ENCODE peak calls at places on chromosomes 3 and 15, in six cellular contexts. One of them, this sample, is unnamed.

GRCh38 chr15:80484312-80484981 is 80.3 kb downstream of the ARNT2 start:
- DNase-seq in HepG2: no peak
- DNase-seq in K562: no peak
- DNase-seq in HCT116: no peak
- DNase-seq in H1: no peak
- DNase-seq in GM12878: no peak
- DNase-seq in this sample: no peak

GRCh38 chr3:123984350-123984749 is 7.6 kb downstream of the ROPN1 start:
- DNase-seq in HepG2: no peak
- DNase-seq in K562: no peak
- DNase-seq in HCT116: no peak
- DNase-seq in H1: no peak
- DNase-seq in GM12878: no peak
- DNase-seq in this sample: no peak

GRCh38 chr3:39381432-39381831 is 1.7 kb upstream of the SLC25A38 start:
- DNase-seq in HepG2: no peak
- DNase-seq in K562: no peak
- DNase-seq in HCT116: no peak
- DNase-seq in H1: no peak
- DNase-seq in GM12878: no peak
- DNase-seq in this sample: no peak

GRCh38 chr15:63928185-63928852 is 94.6 kb upstream of the HERC1 start:
- DNase-seq in HepG2: peak; percentile 71
- DNase-seq in K562: no peak
- DNase-seq in HCT116: no peak
- DNase-seq in H1: no peak
- DNase-seq in GM12878: no peak
- DNase-seq in this sample: no peak

GRCh38 chr15:97009036-97009555 is 678.6 kb downstream of the NR2F2 start:
- DNase-seq in HepG2: no peak
- DNase-seq in K562: no peak
- DNase-seq in HCT116: no peak
- DNase-seq in H1: no peak
- DNase-seq in GM12878: no peak
- DNase-seq in this sample: no peak

GRCh38 chr15:66472176-66472999 is 25.2 kb downstream of the SNAPC5 start:
- DNase-seq in HepG2: peak; percentile 35
- DNase-seq in K562: no peak
- DNase-seq in HCT116: no peak
- DNase-seq in H1: no peak
- DNase-seq in GM12878: peak; percentile 78
- DNase-seq in this sample: no peak

GRCh38 chr3:196947136-196947859 is 5.0 kb upstream of the NCBP2 start:
- DNase-seq in HepG2: no peak
- DNase-seq in K562: peak; percentile 27
- DNase-seq in HCT116: no peak
- DNase-seq in H1: peak; percentile 52
- DNase-seq in GM12878: no peak
- DNase-seq in this sample: peak; percentile 46

GRCh38 chr3:124260206-124260915 is 268.4 kb upstream of the ROPN1 start:
- DNase-seq in HepG2: no peak
- DNase-seq in K562: peak; percentile 0
- DNase-seq in HCT116: no peak
- DNase-seq in H1: no peak
- DNase-seq in GM12878: no peak
- DNase-seq in this sample: no peak

GRCh38 chr3:56428667-56429066 is 39.6 kb downstream of the ERC2 start:
- DNase-seq in HepG2: peak; percentile 6
- DNase-seq in K562: no peak
- DNase-seq in HCT116: no peak
- DNase-seq in H1: no peak
- DNase-seq in GM12878: no peak
- DNase-seq in this sample: no peak

GRCh38 chr3:177284383-177284881 is 87.2 kb upstream of the TBL1XR1 start:
- DNase-seq in HepG2: peak; percentile 35
- DNase-seq in K562: peak; percentile 91
- DNase-seq in HCT116: peak; percentile 71
- DNase-seq in H1: peak; percentile 69
- DNase-seq in GM12878: no peak
- DNase-seq in this sample: no peak
- TF ChIP-seq JUND in HepG2: no peak
- TF ChIP-seq JUND in K562: peak; percentile 44
- TF ChIP-seq JUND in HCT116: no peak
- TF ChIP-seq JUND in H1: no peak
- TF ChIP-seq JUND in GM12878: no peak
- TF ChIP-seq JUND in this sample: no peak

DNA sequence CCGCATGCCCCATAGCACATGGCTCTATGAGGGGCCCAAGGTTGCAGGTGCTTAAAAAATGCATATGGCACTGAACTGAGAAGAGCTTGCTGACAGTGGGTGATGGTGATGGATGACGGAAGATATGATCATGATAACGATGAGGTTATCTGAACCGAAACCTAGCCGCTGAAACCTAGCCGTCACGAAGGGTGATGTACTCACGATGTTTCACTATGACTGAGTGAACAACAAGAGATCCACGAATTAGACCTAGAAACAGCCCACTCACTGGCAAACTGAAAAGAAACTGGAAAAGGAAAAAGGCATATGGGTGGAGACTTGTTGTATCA is 57.6 kb upstream of the BCL6 start:
- DNase-seq in HepG2: no peak
- DNase-seq in K562: no peak
- DNase-seq in HCT116: no peak
- DNase-seq in H1: no peak
- DNase-seq in GM12878: peak; percentile 64
- DNase-seq in this sample: no peak
- TF ChIP-seq JUND in HepG2: no peak
- TF ChIP-seq JUND in K562: no peak
- TF ChIP-seq JUND in HCT116: no peak
- TF ChIP-seq JUND in H1: no peak
- TF ChIP-seq JUND in GM12878: no peak
- TF ChIP-seq JUND in this sample: no peak

DNA sequence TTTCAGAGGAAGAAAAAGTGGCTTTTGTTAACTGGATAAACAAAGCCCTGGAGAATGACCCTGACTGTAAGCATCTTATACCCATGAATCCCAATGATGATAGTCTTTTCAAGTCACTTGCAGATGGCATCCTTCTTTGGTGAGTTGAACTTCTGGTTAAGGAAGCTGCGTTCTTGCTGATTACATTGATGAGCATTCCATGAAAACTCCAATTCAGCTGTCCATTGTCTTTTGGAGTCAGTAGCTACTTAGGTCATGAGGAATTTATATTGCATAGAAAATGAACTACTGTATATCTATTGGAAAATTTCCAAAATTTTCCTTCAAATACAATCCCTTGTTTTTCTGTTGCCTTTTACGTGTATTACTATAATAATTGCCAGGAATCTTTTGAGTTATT is 47.7 kb upstream of the TRPC1 start:
- DNase-seq in HepG2: no peak
- DNase-seq in K562: no peak
- DNase-seq in HCT116: no peak
- DNase-seq in H1: no peak
- DNase-seq in GM12878: no peak
- DNase-seq in this sample: no peak
- TF ChIP-seq JUND in HepG2: no peak
- TF ChIP-seq JUND in K562: no peak
- TF ChIP-seq JUND in HCT116: no peak
- TF ChIP-seq JUND in H1: no peak
- TF ChIP-seq JUND in GM12878: no peak
- TF ChIP-seq JUND in this sample: no peak

GRCh38 chr3:110227987-110228386 is 843.6 kb upstream of the NECTIN3 start:
- DNase-seq in HepG2: no peak
- DNase-seq in K562: no peak
- DNase-seq in HCT116: no peak
- DNase-seq in H1: no peak
- DNase-seq in GM12878: no peak
- DNase-seq in this sample: no peak
- TF ChIP-seq JUND in HepG2: no peak
- TF ChIP-seq JUND in K562: no peak
- TF ChIP-seq JUND in HCT116: no peak
- TF ChIP-seq JUND in H1: no peak
- TF ChIP-seq JUND in GM12878: no peak
- TF ChIP-seq JUND in this sample: no peak

GRCh38 chr15:23628612-23629233 is 18.9 kb downstream of the MAGEL2 start:
- DNase-seq in HepG2: no peak
- DNase-seq in K562: no peak
- DNase-seq in HCT116: no peak
- DNase-seq in H1: no peak
- DNase-seq in GM12878: no peak
- DNase-seq in this sample: no peak

GRCh38 chr15:23629234-23629805 is 18.3 kb downstream of the MAGEL2 start:
- DNase-seq in HepG2: no peak
- DNase-seq in K562: peak; percentile 10
- DNase-seq in HCT116: no peak
- DNase-seq in H1: no peak
- DNase-seq in GM12878: no peak
- DNase-seq in this sample: peak; percentile 33
- TF ChIP-seq JUND in HepG2: no peak
- TF ChIP-seq JUND in K562: no peak
- TF ChIP-seq JUND in HCT116: no peak
- TF ChIP-seq JUND in H1: no peak
- TF ChIP-seq JUND in GM12878: no peak
- TF ChIP-seq JUND in this sample: no peak

DNA sequence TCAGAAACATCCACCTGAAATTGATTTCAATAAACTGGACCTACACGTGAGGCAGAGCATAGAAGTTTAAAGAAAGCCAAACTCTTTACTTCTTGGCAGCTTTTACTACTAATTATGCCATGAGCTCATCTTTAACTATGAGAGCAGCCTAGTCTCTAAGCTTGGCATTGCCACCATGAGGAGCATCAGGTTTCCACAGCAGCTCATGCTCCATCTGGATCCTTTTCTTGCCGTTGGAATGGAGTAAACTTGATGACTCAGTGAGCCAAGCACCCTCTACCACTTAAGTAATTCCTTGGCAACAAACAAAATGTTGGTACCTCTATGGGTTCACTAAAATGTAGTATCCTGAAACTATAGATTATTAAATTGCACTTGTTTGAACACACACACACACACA is 583.2 kb downstream of the EPHA3 start:
- DNase-seq in HepG2: no peak
- DNase-seq in K562: no peak
- DNase-seq in HCT116: no peak
- DNase-seq in H1: no peak
- DNase-seq in GM12878: no peak
- DNase-seq in this sample: peak; percentile 2
- TF ChIP-seq JUND in HepG2: no peak
- TF ChIP-seq JUND in K562: no peak
- TF ChIP-seq JUND in HCT116: no peak
- TF ChIP-seq JUND in H1: no peak
- TF ChIP-seq JUND in GM12878: no peak
- TF ChIP-seq JUND in this sample: no peak

DNA sequence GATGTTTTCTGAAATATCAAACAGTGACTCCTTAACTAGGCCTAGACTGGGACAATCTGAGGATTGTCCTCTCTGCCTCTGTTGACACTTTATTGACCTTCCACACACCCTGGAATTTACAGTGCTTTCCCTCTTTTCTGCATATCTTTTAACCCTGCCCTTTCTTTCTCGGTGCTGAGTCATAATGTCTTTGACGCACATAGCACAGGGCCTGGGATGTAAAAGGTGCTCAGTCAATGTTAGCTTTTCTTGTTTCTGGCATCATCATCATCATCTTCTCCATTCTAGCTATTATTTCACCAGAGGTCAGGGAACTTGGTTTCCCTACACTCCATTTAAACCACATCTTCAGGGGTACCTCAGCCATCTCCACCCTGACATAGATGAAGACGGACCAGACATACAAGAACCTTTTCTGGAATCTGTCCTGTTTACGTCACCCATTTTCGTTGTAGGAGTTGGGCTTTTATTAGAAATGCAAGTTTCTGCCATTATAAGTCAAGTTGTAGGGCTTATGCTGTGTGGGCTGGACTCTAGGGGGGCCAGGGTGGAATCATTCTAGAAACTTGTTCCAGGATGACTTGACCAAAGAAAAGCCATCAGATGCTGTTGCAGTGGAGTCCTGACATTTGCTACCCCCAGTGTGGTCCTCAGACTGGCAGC is 46.6 kb downstream of the ZBTB38 start:
- DNase-seq in HepG2: no peak
- DNase-seq in K562: no peak
- DNase-seq in HCT116: no peak
- DNase-seq in H1: no peak
- DNase-seq in GM12878: no peak
- DNase-seq in this sample: no peak
- TF ChIP-seq JUND in HepG2: no peak
- TF ChIP-seq JUND in K562: no peak
- TF ChIP-seq JUND in HCT116: no peak
- TF ChIP-seq JUND in H1: no peak
- TF ChIP-seq JUND in GM12878: no peak
- TF ChIP-seq JUND in this sample: no peak

This sample was measured in T47D.